ENCODE peak calls at places on chromosome 2, in eight cellular contexts. One of them, this sample, is unnamed.

GRCh38 chr2:71782323-71782722 is 329.0 kb downstream of the DYSF start:
- DNase-seq in right lobe of liver: no peak
- DNase-seq in BE2C: no peak
- DNase-seq in foreskin fibroblast: no peak
- DNase-seq in astrocyte of the spinal cord: no peak
- DNase-seq in endothelial cell: no peak
- DNase-seq in progenitor cell of endocrine pancreas: peak; percentile 3
- DNase-seq in lower leg skin: peak; percentile 52
- DNase-seq in this sample: no peak

GRCh38 chr2:100529900-100530299 is 32.9 kb upstream of the PDCL3 start:
- DNase-seq in astrocyte of the spinal cord: no peak
- DNase-seq in foreskin fibroblast: no peak
- DNase-seq in lower leg skin: no peak
- DNase-seq in BE2C: no peak
- DNase-seq in right lobe of liver: no peak
- DNase-seq in endothelial cell: no peak
- DNase-seq in progenitor cell of endocrine pancreas: no peak
- DNase-seq in this sample: no peak

GRCh38 chr2:31729065-31729439 is 148.3 kb upstream of the SRD5A2 start:
- DNase-seq in progenitor cell of endocrine pancreas: no peak
- DNase-seq in right lobe of liver: peak; percentile 89
- DNase-seq in lower leg skin: no peak
- DNase-seq in astrocyte of the spinal cord: no peak
- DNase-seq in foreskin fibroblast: no peak
- DNase-seq in BE2C: no peak
- DNase-seq in endothelial cell: no peak
- DNase-seq in this sample: no peak

GRCh38 chr2:165536861-165537499 is 67.5 kb downstream of the CSRNP3 start:
- DNase-seq in BE2C: no peak
- DNase-seq in lower leg skin: no peak
- DNase-seq in foreskin fibroblast: no peak
- DNase-seq in right lobe of liver: no peak
- DNase-seq in endothelial cell: no peak
- DNase-seq in progenitor cell of endocrine pancreas: no peak
- DNase-seq in astrocyte of the spinal cord: no peak
- DNase-seq in this sample: no peak

GRCh38 chr2:197309369-197310231 is 980 bp downstream of the ANKRD44 start:
- DNase-seq in progenitor cell of endocrine pancreas: peak; percentile 12
- DNase-seq in endothelial cell: peak; percentile 26
- DNase-seq in BE2C: peak; percentile 37
- DNase-seq in foreskin fibroblast: no peak
- DNase-seq in astrocyte of the spinal cord: peak; percentile 6
- DNase-seq in lower leg skin: peak; percentile 89
- DNase-seq in right lobe of liver: peak; percentile 55
- DNase-seq in this sample: no peak

GRCh38 chr2:23418490-23418911 is 33.5 kb downstream of the KLHL29 start:
- DNase-seq in progenitor cell of endocrine pancreas: no peak
- DNase-seq in foreskin fibroblast: peak; percentile 80
- DNase-seq in endothelial cell: no peak
- DNase-seq in BE2C: no peak
- DNase-seq in astrocyte of the spinal cord: peak; percentile 32
- DNase-seq in lower leg skin: peak; percentile 68
- DNase-seq in right lobe of liver: peak; percentile 10
- DNase-seq in this sample: no peak

GRCh38 chr2:13035866-13036265 is 319.1 kb downstream of the TRIB2 start:
- DNase-seq in endothelial cell: no peak
- DNase-seq in right lobe of liver: no peak
- DNase-seq in BE2C: no peak
- DNase-seq in progenitor cell of endocrine pancreas: no peak
- DNase-seq in astrocyte of the spinal cord: no peak
- DNase-seq in lower leg skin: no peak
- DNase-seq in foreskin fibroblast: no peak
- DNase-seq in this sample: no peak

GRCh38 chr2:217948897-217949296 is 53.9 kb downstream of the TNS1 start:
- DNase-seq in right lobe of liver: no peak
- DNase-seq in foreskin fibroblast: no peak
- DNase-seq in endothelial cell: no peak
- DNase-seq in BE2C: no peak
- DNase-seq in lower leg skin: peak; percentile 72
- DNase-seq in progenitor cell of endocrine pancreas: no peak
- DNase-seq in astrocyte of the spinal cord: no peak
- DNase-seq in this sample: no peak

GRCh38 chr2:216041438-216041837 is 28.1 kb upstream of the MREG start:
- DNase-seq in BE2C: no peak
- DNase-seq in endothelial cell: no peak
- DNase-seq in progenitor cell of endocrine pancreas: no peak
- DNase-seq in foreskin fibroblast: no peak
- DNase-seq in right lobe of liver: no peak
- DNase-seq in astrocyte of the spinal cord: no peak
- DNase-seq in lower leg skin: no peak
- DNase-seq in this sample: no peak

GRCh38 chr2:209767316-209767715 is 4.3 kb upstream of the UNC80 start:
- DNase-seq in BE2C: no peak
- DNase-seq in right lobe of liver: no peak
- DNase-seq in endothelial cell: no peak
- DNase-seq in progenitor cell of endocrine pancreas: no peak
- DNase-seq in lower leg skin: no peak
- DNase-seq in foreskin fibroblast: no peak
- DNase-seq in astrocyte of the spinal cord: no peak
- DNase-seq in this sample: no peak

GRCh38 chr2:52862801-52863200 is 904.8 kb upstream of the CHAC2 start:
- DNase-seq in astrocyte of the spinal cord: peak; percentile 47
- DNase-seq in progenitor cell of endocrine pancreas: no peak
- DNase-seq in foreskin fibroblast: no peak
- DNase-seq in lower leg skin: no peak
- DNase-seq in right lobe of liver: no peak
- DNase-seq in endothelial cell: no peak
- DNase-seq in BE2C: no peak
- DNase-seq in this sample: no peak

GRCh38 chr2:123453046-123453445 is 572.0 kb upstream of the CNTNAP5 start:
- DNase-seq in right lobe of liver: no peak
- DNase-seq in progenitor cell of endocrine pancreas: no peak
- DNase-seq in lower leg skin: no peak
- DNase-seq in foreskin fibroblast: no peak
- DNase-seq in endothelial cell: no peak
- DNase-seq in astrocyte of the spinal cord: no peak
- DNase-seq in BE2C: no peak
- DNase-seq in this sample: no peak

GRCh38 chr2:31547485-31547884 is 33.3 kb downstream of the SRD5A2 start:
- DNase-seq in astrocyte of the spinal cord: no peak
- DNase-seq in foreskin fibroblast: no peak
- DNase-seq in endothelial cell: no peak
- DNase-seq in progenitor cell of endocrine pancreas: no peak
- DNase-seq in lower leg skin: no peak
- DNase-seq in right lobe of liver: peak; percentile 83
- DNase-seq in BE2C: no peak
- DNase-seq in this sample: no peak

GRCh38 chr2:170505631-170506270 is 209.4 kb upstream of the SP5 start:
- DNase-seq in right lobe of liver: no peak
- DNase-seq in endothelial cell: peak; percentile 8
- DNase-seq in BE2C: no peak
- DNase-seq in progenitor cell of endocrine pancreas: no peak
- DNase-seq in foreskin fibroblast: peak; percentile 11
- DNase-seq in lower leg skin: peak; percentile 94
- DNase-seq in astrocyte of the spinal cord: peak; percentile 62
- DNase-seq in this sample: no peak

GRCh38 chr2:198321522-198322088 is 517.2 kb downstream of the PLCL1 start:
- DNase-seq in BE2C: no peak
- DNase-seq in endothelial cell: no peak
- DNase-seq in lower leg skin: no peak
- DNase-seq in progenitor cell of endocrine pancreas: no peak
- DNase-seq in right lobe of liver: no peak
- DNase-seq in foreskin fibroblast: no peak
- DNase-seq in astrocyte of the spinal cord: no peak
- DNase-seq in this sample: no peak

GRCh38 chr2:198325359-198325758 is 521.0 kb downstream of the PLCL1 start:
- DNase-seq in BE2C: no peak
- DNase-seq in lower leg skin: no peak
- DNase-seq in endothelial cell: no peak
- DNase-seq in astrocyte of the spinal cord: no peak
- DNase-seq in right lobe of liver: no peak
- DNase-seq in foreskin fibroblast: no peak
- DNase-seq in progenitor cell of endocrine pancreas: no peak
- DNase-seq in this sample: no peak

GRCh38 chr2:198326431-198326830 is 522.0 kb downstream of the PLCL1 start:
- DNase-seq in right lobe of liver: no peak
- DNase-seq in BE2C: no peak
- DNase-seq in astrocyte of the spinal cord: peak; percentile 1
- DNase-seq in lower leg skin: no peak
- DNase-seq in endothelial cell: no peak
- DNase-seq in progenitor cell of endocrine pancreas: no peak
- DNase-seq in foreskin fibroblast: no peak
- DNase-seq in this sample: no peak

GRCh38 chr2:198324071-198324470 is 519.7 kb downstream of the PLCL1 start:
- DNase-seq in astrocyte of the spinal cord: no peak
- DNase-seq in BE2C: no peak
- DNase-seq in progenitor cell of endocrine pancreas: no peak
- DNase-seq in right lobe of liver: no peak
- DNase-seq in lower leg skin: no peak
- DNase-seq in foreskin fibroblast: no peak
- DNase-seq in endothelial cell: no peak
- DNase-seq in this sample: no peak

GRCh38 chr2:198322275-198322674 is 517.9 kb downstream of the PLCL1 start:
- DNase-seq in right lobe of liver: no peak
- DNase-seq in foreskin fibroblast: no peak
- DNase-seq in astrocyte of the spinal cord: no peak
- DNase-seq in progenitor cell of endocrine pancreas: no peak
- DNase-seq in BE2C: peak; percentile 36
- DNase-seq in lower leg skin: no peak
- DNase-seq in endothelial cell: peak; percentile 34
- DNase-seq in this sample: no peak
- TF ChIP-seq CTCF in right lobe of liver: no peak
- TF ChIP-seq CTCF in foreskin fibroblast: peak; percentile 9
- TF ChIP-seq CTCF in astrocyte of the spinal cord: peak; percentile 42
- TF ChIP-seq CTCF in progenitor cell of endocrine pancreas: peak; percentile 55
- TF ChIP-seq CTCF in BE2C: peak; percentile 79
- TF ChIP-seq CTCF in lower leg skin: no peak
- TF ChIP-seq CTCF in endothelial cell: peak; percentile 44
- TF ChIP-seq CTCF in this sample: peak; percentile 22

GRCh38 chr2:20755132-20755800 is 67.6 kb downstream of the LDAH start:
- DNase-seq in endothelial cell: no peak
- DNase-seq in astrocyte of the spinal cord: no peak
- DNase-seq in lower leg skin: no peak
- DNase-seq in BE2C: peak; percentile 33
- DNase-seq in progenitor cell of endocrine pancreas: no peak
- DNase-seq in foreskin fibroblast: no peak
- DNase-seq in right lobe of liver: no peak
- DNase-seq in this sample: no peak
- TF ChIP-seq CTCF in endothelial cell: no peak
- TF ChIP-seq CTCF in astrocyte of the spinal cord: peak; percentile 39
- TF ChIP-seq CTCF in lower leg skin: no peak
- TF ChIP-seq CTCF in BE2C: peak; percentile 26
- TF ChIP-seq CTCF in progenitor cell of endocrine pancreas: peak; percentile 14
- TF ChIP-seq CTCF in foreskin fibroblast: peak; percentile 17
- TF ChIP-seq CTCF in right lobe of liver: peak; percentile 25
- TF ChIP-seq CTCF in this sample: peak; percentile 35

DNA sequence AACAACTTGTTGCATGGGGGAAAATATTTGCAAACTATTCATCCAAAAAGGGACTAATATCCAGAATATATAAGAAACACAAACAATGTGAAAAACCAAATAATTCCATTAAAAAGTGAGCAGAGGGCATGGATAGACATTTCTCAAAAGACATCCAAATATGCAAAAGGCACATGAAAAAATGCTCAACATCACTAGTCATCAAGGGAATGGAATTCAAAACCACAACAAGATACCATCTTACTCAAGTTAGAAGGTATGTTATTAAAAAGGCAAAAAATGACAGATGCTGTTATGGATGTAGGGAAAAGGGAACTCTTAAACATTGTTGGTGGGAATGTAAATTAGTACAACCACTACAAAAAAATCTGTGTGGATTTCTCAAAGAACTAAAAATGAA is 396.5 kb downstream of the CCDC85A start:
- DNase-seq in astrocyte of the spinal cord: peak; percentile 48
- DNase-seq in BE2C: no peak
- DNase-seq in lower leg skin: no peak
- DNase-seq in endothelial cell: no peak
- DNase-seq in progenitor cell of endocrine pancreas: no peak
- DNase-seq in foreskin fibroblast: no peak
- DNase-seq in right lobe of liver: no peak
- DNase-seq in this sample: peak; percentile 47
- TF ChIP-seq CTCF in astrocyte of the spinal cord: no peak
- TF ChIP-seq CTCF in BE2C: no peak
- TF ChIP-seq CTCF in lower leg skin: no peak
- TF ChIP-seq CTCF in endothelial cell: no peak
- TF ChIP-seq CTCF in progenitor cell of endocrine pancreas: no peak
- TF ChIP-seq CTCF in foreskin fibroblast: no peak
- TF ChIP-seq CTCF in right lobe of liver: no peak
- TF ChIP-seq CTCF in this sample: no peak

GRCh38 chr2:96580771-96581170 is 44.2 kb downstream of the ARID5A start:
- DNase-seq in lower leg skin: no peak
- DNase-seq in foreskin fibroblast: no peak
- DNase-seq in progenitor cell of endocrine pancreas: no peak
- DNase-seq in endothelial cell: no peak
- DNase-seq in BE2C: no peak
- DNase-seq in right lobe of liver: no peak
- DNase-seq in astrocyte of the spinal cord: no peak
- DNase-seq in this sample: no peak
- TF ChIP-seq CTCF in lower leg skin: no peak
- TF ChIP-seq CTCF in foreskin fibroblast: no peak
- TF ChIP-seq CTCF in progenitor cell of endocrine pancreas: peak; percentile 39
- TF ChIP-seq CTCF in endothelial cell: no peak
- TF ChIP-seq CTCF in BE2C: no peak
- TF ChIP-seq CTCF in right lobe of liver: no peak
- TF ChIP-seq CTCF in astrocyte of the spinal cord: no peak
- TF ChIP-seq CTCF in this sample: no peak

GRCh38 chr2:75560022-75560767 is 544 bp downstream of the EVA1A start:
- DNase-seq in endothelial cell: peak; percentile 31
- DNase-seq in lower leg skin: peak; percentile 86
- DNase-seq in foreskin fibroblast: peak; percentile 28
- DNase-seq in progenitor cell of endocrine pancreas: peak; percentile 43
- DNase-seq in right lobe of liver: peak; percentile 76
- DNase-seq in astrocyte of the spinal cord: peak; percentile 45
- DNase-seq in BE2C: no peak
- DNase-seq in this sample: no peak
- TF ChIP-seq CTCF in endothelial cell: no peak
- TF ChIP-seq CTCF in lower leg skin: no peak
- TF ChIP-seq CTCF in foreskin fibroblast: peak; percentile 63
- TF ChIP-seq CTCF in progenitor cell of endocrine pancreas: peak; percentile 39
- TF ChIP-seq CTCF in right lobe of liver: peak; percentile 9
- TF ChIP-seq CTCF in astrocyte of the spinal cord: peak; percentile 67
- TF ChIP-seq CTCF in BE2C: no peak
- TF ChIP-seq CTCF in this sample: peak; percentile 64

GRCh38 chr2:187580462-187581124 is 26.4 kb upstream of the TFPI start:
- DNase-seq in astrocyte of the spinal cord: peak; percentile 87
- DNase-seq in right lobe of liver: no peak
- DNase-seq in endothelial cell: no peak
- DNase-seq in foreskin fibroblast: peak; percentile 47
- DNase-seq in progenitor cell of endocrine pancreas: no peak
- DNase-seq in lower leg skin: no peak
- DNase-seq in BE2C: no peak
- DNase-seq in this sample: no peak
- TF ChIP-seq CTCF in astrocyte of the spinal cord: peak; percentile 27
- TF ChIP-seq CTCF in right lobe of liver: peak; percentile 61
- TF ChIP-seq CTCF in endothelial cell: no peak
- TF ChIP-seq CTCF in foreskin fibroblast: no peak
- TF ChIP-seq CTCF in progenitor cell of endocrine pancreas: peak; percentile 57
- TF ChIP-seq CTCF in lower leg skin: no peak
- TF ChIP-seq CTCF in BE2C: peak; percentile 27
- TF ChIP-seq CTCF in this sample: peak; percentile 31

GRCh38 chr2:159557437-159558034 is 58.8 kb downstream of the BAZ2B start:
- DNase-seq in BE2C: no peak
- DNase-seq in lower leg skin: no peak
- DNase-seq in endothelial cell: no peak
- DNase-seq in progenitor cell of endocrine pancreas: no peak
- DNase-seq in astrocyte of the spinal cord: peak; percentile 5
- DNase-seq in right lobe of liver: no peak
- DNase-seq in foreskin fibroblast: no peak
- DNase-seq in this sample: no peak
- TF ChIP-seq CTCF in BE2C: peak; percentile 56
- TF ChIP-seq CTCF in lower leg skin: no peak
- TF ChIP-seq CTCF in endothelial cell: no peak
- TF ChIP-seq CTCF in progenitor cell of endocrine pancreas: peak; percentile 19
- TF ChIP-seq CTCF in astrocyte of the spinal cord: peak; percentile 34
- TF ChIP-seq CTCF in right lobe of liver: no peak
- TF ChIP-seq CTCF in foreskin fibroblast: peak; percentile 22
- TF ChIP-seq CTCF in this sample: peak; percentile 26

GRCh38 chr2:175035806-175036205 is 30.6 kb upstream of the CHN1 start:
- DNase-seq in progenitor cell of endocrine pancreas: no peak
- DNase-seq in lower leg skin: no peak
- DNase-seq in foreskin fibroblast: no peak
- DNase-seq in endothelial cell: no peak
- DNase-seq in BE2C: no peak
- DNase-seq in right lobe of liver: no peak
- DNase-seq in astrocyte of the spinal cord: no peak
- DNase-seq in this sample: no peak
- TF ChIP-seq CTCF in progenitor cell of endocrine pancreas: no peak
- TF ChIP-seq CTCF in lower leg skin: no peak
- TF ChIP-seq CTCF in foreskin fibroblast: no peak
- TF ChIP-seq CTCF in endothelial cell: no peak
- TF ChIP-seq CTCF in BE2C: no peak
- TF ChIP-seq CTCF in right lobe of liver: no peak
- TF ChIP-seq CTCF in astrocyte of the spinal cord: no peak
- TF ChIP-seq CTCF in this sample: no peak